ENCODE peak calls at places on chromosomes 3 and 15, in eight cellular contexts. X, V, U, R, J, G, W and H are unnamed samples.
A peak's percentile ranks its signal among the peaks of the same experiment; 100 is the strongest.

GRCh38 chr3:143103633-143104032 is 15.9 kb upstream of the CHST2 start:
- DNase-seq in R (no peak), X (no peak), W (no peak), J (no peak), U (no peak), V (no peak), G (no peak), H (no peak)

GRCh38 chr3:184655597-184655996 is 56.3 kb downstream of the MAGEF1 start:
- DNase-seq in W (no peak), U (no peak), J (no peak), G (no peak), R (no peak), X (no peak), V (no peak), H (no peak)

GRCh38 chr3:3405131-3405530 is 225.6 kb upstream of the CRBN start:
- DNase-seq in X (no peak), U (no peak), R (no peak), V (no peak), G (no peak), W (no peak), J (no peak), H (no peak)

GRCh38 chr3:48636149-48636548 is 888 bp upstream of the SLC26A6 start:
- DNase-seq in X (no peak), R (no peak), J (no peak), G (no peak), V (no peak), W (no peak), U (no peak), H (no peak)

GRCh38 chr3:85572426-85572825 is 613.6 kb downstream of the CADM2 start:
- DNase-seq in R (no peak), J (no peak), X (no peak), W (no peak), U (no peak), V (peak; percentile 8), G (no peak), H (no peak)

GRCh38 chr15:39589193-39589814 is 8.4 kb downstream of the THBS1 start:
- DNase-seq in W (no peak), G (no peak), J (no peak), U (no peak), V (no peak), R (no peak), X (no peak), H (no peak)

GRCh38 chr3:82145742-82146141 is 384.3 kb upstream of the GBE1 start:
- DNase-seq in J (no peak), R (no peak), U (no peak), X (no peak), G (no peak), W (no peak), V (no peak), H (no peak)

GRCh38 chr3:30720586-30721313 is 114.3 kb downstream of the TGFBR2 start:
- DNase-seq in R (no peak), J (peak; percentile 43), V (peak; percentile 23), U (no peak), X (peak; percentile 25), G (no peak), W (peak; percentile 92), H (no peak)

GRCh38 chr3:24498391-24498790 is 3.7 kb upstream of the THRB start:
- DNase-seq in U (no peak), G (no peak), W (no peak), V (no peak), X (no peak), J (no peak), R (no peak), H (no peak)

GRCh38 chr3:39750677-39751076 is 58.7 kb upstream of the MYRIP start:
- DNase-seq in U (peak; percentile 53), J (no peak), R (no peak), V (no peak), X (no peak), W (no peak), G (no peak), H (no peak)

GRCh38 chr3:109977903-109978302 is 640.6 kb upstream of the DPPA4 start:
- DNase-seq in U (peak; percentile 45), R (no peak), V (no peak), J (no peak), X (no peak), W (no peak), G (no peak), H (no peak)

GRCh38 chr3:120440001-120440703 is 10.6 kb downstream of the FSTL1 start:
- DNase-seq in R (no peak), J (peak; percentile 76), G (no peak), X (no peak), V (no peak), W (no peak), U (peak; percentile 29), H (no peak)

GRCh38 chr3:42839616-42840015 is 30.4 kb downstream of the ACKR2 start:
- DNase-seq in X (peak; percentile 77), U (peak; percentile 72), J (peak; percentile 66), W (peak; percentile 62), V (peak; percentile 63), R (no peak), G (no peak), H (no peak)

GRCh38 chr15:63915888-63916731 is 82.4 kb upstream of the HERC1 start:
- DNase-seq in V (no peak), W (peak; percentile 59), R (no peak), G (no peak), J (peak; percentile 51), X (peak; percentile 18), U (peak; percentile 89), H (no peak)

GRCh38 chr3:183378008-183378407 is 50.4 kb downstream of the MCF2L2 start:
- DNase-seq in J (no peak), V (no peak), W (no peak), R (no peak), X (no peak), U (no peak), G (no peak), H (no peak)

GRCh38 chr3:15269091-15269989 is 63.0 kb downstream of the SH3BP5 start:
- DNase-seq in J (peak; percentile 90), W (peak; percentile 98), U (peak; percentile 73), V (peak; percentile 93), X (peak; percentile 95), R (peak; percentile 95), G (peak; percentile 72), H (no peak)

GRCh38 chr15:40949756-40950207 is 3.5 kb upstream of the CHAC1 start:
- DNase-seq in R (no peak), J (no peak), U (no peak), V (no peak), G (no peak), X (no peak), W (no peak), H (no peak)

GRCh38 chr3:185915642-185916041 is 22.2 kb downstream of the TRA2B start:
- DNase-seq in X (no peak), W (no peak), V (no peak), G (no peak), J (no peak), U (no peak), R (no peak), H (no peak)

GRCh38 chr3:185916042-185916833 is 21.6 kb downstream of the TRA2B start:
- DNase-seq in X (no peak), G (no peak), J (no peak), U (no peak), R (no peak), V (no peak), W (no peak), H (no peak)

GRCh38 chr3:185924375-185924774 is 13.4 kb downstream of the TRA2B start:
- DNase-seq in V (no peak), U (no peak), W (no peak), X (no peak), J (no peak), G (no peak), R (no peak), H (no peak)

GRCh38 chr3:185914911-185915629 is 22.7 kb downstream of the TRA2B start:
- DNase-seq in W (no peak), J (no peak), V (no peak), U (no peak), X (no peak), G (no peak), R (no peak), H (no peak)

GRCh38 chr3:185920168-185920567 is 17.6 kb downstream of the TRA2B start:
- DNase-seq in G (no peak), U (no peak), J (no peak), X (no peak), W (no peak), V (no peak), R (no peak), H (no peak)
- TF ChIP-seq CTCF in G (no peak), U (no peak), J (no peak), X (no peak), W (no peak), V (no peak), R (no peak), H (no peak)

DNA sequence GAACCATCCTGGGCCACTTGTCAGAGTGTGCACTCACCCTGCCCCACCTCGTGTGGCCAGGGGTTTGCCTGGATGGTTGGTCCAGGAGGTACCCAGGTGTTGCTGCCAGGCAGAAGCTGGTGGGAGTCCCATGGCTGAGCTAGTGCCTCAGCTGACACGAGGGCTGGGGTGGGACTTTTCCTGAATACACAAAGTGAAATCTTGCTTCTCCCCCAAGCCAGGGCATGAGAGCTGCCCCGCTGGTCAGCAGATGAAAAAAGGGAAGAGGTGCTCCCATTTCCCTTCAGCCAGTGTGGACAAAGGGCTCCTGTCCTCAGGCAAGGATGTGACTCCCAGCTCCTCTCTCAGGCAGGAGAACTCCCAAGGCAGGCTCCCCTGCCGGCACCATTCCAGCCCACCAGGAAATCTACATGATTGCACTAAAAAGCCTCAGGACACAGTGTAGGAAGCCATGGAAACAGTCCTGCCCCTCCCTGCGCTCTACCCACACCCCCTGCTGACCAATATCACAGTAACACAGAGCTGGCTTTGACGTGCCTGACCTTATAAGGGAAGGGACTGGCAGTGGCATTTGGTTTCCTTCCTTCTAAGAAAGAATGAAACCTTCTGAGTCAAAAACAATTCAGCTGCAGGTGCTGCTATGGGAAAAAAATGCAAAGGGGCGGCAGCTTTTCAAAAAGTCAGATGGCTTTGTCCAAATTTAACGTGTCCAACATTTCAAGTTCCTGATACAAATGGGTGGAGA is 33.9 kb downstream of the MYO5C start:
- DNase-seq in U (peak; percentile 96), W (peak; percentile 65), R (peak; percentile 82), G (no peak), J (peak; percentile 64), X (peak; percentile 67), V (peak; percentile 83), H (peak; percentile 34)
- TF ChIP-seq CTCF in U (peak; percentile 34), W (no peak), R (no peak), G (no peak), J (peak; percentile 6), X (peak; percentile 26), V (no peak), H (no peak)

GRCh38 chr3:178297732-178298131 is 238.5 kb upstream of the KCNMB2 start:
- DNase-seq in G (no peak), R (no peak), U (no peak), W (no peak), X (no peak), J (peak; percentile 46), V (no peak), H (no peak)
- TF ChIP-seq CTCF in G (no peak), R (no peak), U (no peak), W (no peak), X (no peak), J (no peak), V (no peak), H (no peak)

GRCh38 chr3:17544632-17545031 is 197.8 kb downstream of the TBC1D5 start:
- DNase-seq in R (no peak), X (peak; percentile 23), W (no peak), V (no peak), J (peak; percentile 15), U (no peak), G (no peak), H (no peak)
- TF ChIP-seq CTCF in R (no peak), X (peak; percentile 46), W (peak; percentile 45), V (peak; percentile 13), J (peak; percentile 48), U (peak; percentile 52), G (no peak), H (no peak)